ENCODE peak calls at places on chromosomes 5 and 9, in four cellular contexts. W is IMR-90, G is spleen, F is body of pancreas. N is an unnamed sample.

GRCh38 chr5:61551637-61552313 is 219.7 kb downstream of the ZSWIM6 start:
- DNase-seq in W (no peak), G (no peak), F (no peak), N (no peak)

GRCh38 chr5:126369995-126370731 is 53.0 kb upstream of the GRAMD2B start:
- DNase-seq in W (peak; percentile 23), G (no peak), F (no peak), N (no peak)

GRCh38 chr9:133361507-133362092 is 5.2 kb downstream of the SURF2 start:
- DNase-seq in W (no peak), G (no peak), F (no peak), N (no peak)

GRCh38 chr5:59500014-59500413 is 393.5 kb downstream of the PDE4D start:
- DNase-seq in W (no peak), G (no peak), F (no peak), N (no peak)

GRCh38 chr9:68780735-68781134 is 75.7 kb downstream of the PIP5K1B start:
- DNase-seq in W (peak; percentile 4), G (no peak), F (no peak), N (no peak)

GRCh38 chr5:57495285-57495684 is 12.7 kb upstream of the ACTBL2 start:
- DNase-seq in W (no peak), G (no peak), F (no peak), N (no peak)

GRCh38 chr5:35202319-35203111 is 27.8 kb downstream of the PRLR start:
- DNase-seq in W (peak; percentile 52), G (no peak), F (peak; percentile 52), N (no peak)

GRCh38 chr5:145246961-145247744 is 588.0 kb downstream of the PRELID2 start:
- DNase-seq in W (peak; percentile 39), G (no peak), F (no peak), N (no peak)

GRCh38 chr5:162817381-162817780 is 620.0 kb upstream of the CCNG1 start:
- DNase-seq in W (no peak), G (no peak), F (no peak), N (no peak)

GRCh38 chr5:174307656-174308271 is 262.3 kb downstream of the NSG2 start:
- DNase-seq in W (no peak), G (no peak), F (no peak), N (no peak)

GRCh38 chr9:114157516-114158176 is 2.3 kb downstream of the COL27A1 start:
- DNase-seq in W (peak; percentile 69), G (no peak), F (no peak), N (no peak)

GRCh38 chr5:135491552-135492318 is 39.6 kb upstream of the TIFAB start:
- DNase-seq in W (no peak), G (no peak), F (no peak), N (no peak)

GRCh38 chr5:139789116-139789844 is 6.3 kb upstream of the PSD2 start:
- DNase-seq in W (no peak), G (no peak), F (no peak), N (no peak)

GRCh38 chr5:33984671-33985124 is at the start of gene SLC45A2:
- DNase-seq in W (peak; percentile 48), G (no peak), F (no peak), N (no peak)

GRCh38 chr5:175347027-175347426 is 97.0 kb downstream of the DRD1 start:
- DNase-seq in W (peak; percentile 88), G (no peak), F (no peak), N (no peak)

GRCh38 chr5:180170810-180171567 is 38.0 kb downstream of the RASGEF1C start:
- DNase-seq in W (no peak), G (peak; percentile 58), F (no peak), N (no peak)
- H3K27ac ChIP-seq in W (no peak overlapping the region), G (no peak overlapping the region), F (no peak overlapping the region), N (no peak overlapping the region)

GRCh38 chr5:132260051-132260450 is 2.6 kb downstream of the PDLIM4 start:
- DNase-seq in W (peak; percentile 61), G (peak; percentile 43), F (no peak), N (no peak)

GRCh38 chr5:132260714-132261615 is 3.5 kb downstream of the PDLIM4 start:
- DNase-seq in W (peak; percentile 96), G (peak; percentile 46), F (peak; percentile 53), N (no peak)

GRCh38 chr5:132262882-132263547 is 5.5 kb downstream of the PDLIM4 start:
- DNase-seq in W (no peak), G (peak; percentile 27), F (no peak), N (no peak)

GRCh38 chr5:132263548-132264261 is 6.2 kb downstream of the PDLIM4 start:
- DNase-seq in W (peak; percentile 94), G (peak; percentile 63), F (no peak), N (no peak)

DNA sequence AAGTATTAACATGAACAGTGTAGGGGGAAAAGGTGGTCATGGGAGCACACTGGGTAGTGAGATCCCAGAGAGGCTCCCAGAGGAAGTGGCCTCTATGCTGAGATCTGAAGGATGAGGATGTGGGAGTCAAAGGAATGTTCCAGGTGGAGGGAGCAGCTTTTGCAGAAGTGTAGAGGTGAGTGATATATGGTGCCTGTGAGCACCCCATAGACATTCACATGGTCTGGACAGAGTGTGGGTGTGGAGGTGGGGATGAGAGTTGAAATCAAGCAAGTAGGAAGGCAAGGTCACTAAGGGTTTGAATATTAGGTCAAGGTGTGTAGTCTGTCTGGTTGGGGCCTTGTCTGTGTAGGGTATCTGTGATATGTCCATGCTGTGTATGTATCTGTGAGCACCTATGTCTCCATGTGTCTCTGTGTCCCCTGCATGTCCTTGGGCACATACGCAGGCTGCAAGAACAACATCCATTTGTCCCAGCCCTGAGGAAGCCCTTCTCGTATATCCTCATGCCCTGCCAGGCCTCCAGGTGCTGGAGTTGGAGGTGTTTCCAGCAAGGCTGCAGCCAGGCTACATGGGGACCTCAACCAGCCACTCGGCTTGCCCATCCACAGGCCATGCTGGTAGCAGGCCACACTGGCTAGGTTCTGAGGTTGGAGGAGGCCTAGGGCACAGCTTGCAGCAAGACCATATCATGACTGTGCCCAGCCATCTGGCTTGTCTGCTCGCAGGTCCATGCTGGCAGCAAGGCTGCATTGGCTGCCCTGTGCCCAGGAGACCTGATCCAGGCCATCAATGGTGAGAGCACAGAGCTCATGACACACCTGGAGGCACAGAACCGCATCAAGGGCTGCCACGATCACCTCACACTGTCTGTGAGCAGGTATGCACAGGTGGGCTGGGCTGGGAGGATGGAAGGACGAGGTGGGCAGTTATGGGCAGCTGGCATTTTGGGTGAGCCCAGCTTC is 4.7 kb downstream of the PDLIM4 start:
- DNase-seq in W (no peak), G (peak; percentile 64), F (no peak), N (no peak)
- H3K4me1 ChIP-seq in W (peaks cover 60% of the 10 kb centered on the region), G (peaks cover 3% of the 10 kb centered on the region), F (peaks cover 30% of the 10 kb centered on the region), N (peaks cover 68% of the 10 kb centered on the region)

GRCh38 chr5:167953151-167953788 is 338.2 kb upstream of the WWC1 start:
- DNase-seq in W (no peak), G (no peak), F (no peak), N (no peak)
- H3K27ac ChIP-seq in W (no peak overlapping the region), G (no peak overlapping the region), F (no peak overlapping the region), N (no peak overlapping the region)

GRCh38 chr5:123879071-123879470 is 367.1 kb downstream of the CSNK1G3 start:
- DNase-seq in W (no peak), G (no peak), F (no peak), N (no peak)
- H3K4me1 ChIP-seq in W (peaks cover 3% of the 10 kb centered on the region), G (no peaks in the 10 kb centered on the region), F (peaks cover 28% of the 10 kb centered on the region), N (no peaks in the 10 kb centered on the region)